ENCODE peak calls at places on chromosomes 16 and 17, in ten cellular contexts. M is CD8-positive, alpha-beta T cell; G is heart right ventricle; R is mammary epithelial cell; W is NT2/D1; H is tibial nerve; Q is transverse colon; O is mucosa of descending colon; B is effector memory CD4-positive, alpha-beta T cell; E is testis. Y is an unnamed sample.

GRCh38 chr17:77887464-77888241 is 70.8 kb upstream of the TNRC6C start:
- DNase-seq in W (no peak), G (peak; percentile 84), M (peak; percentile 80), O (peak; percentile 63), R (peak; percentile 24), H (peak; percentile 85), E (peak; percentile 82), Q (peak; percentile 70), B (peak; percentile 62), Y (peak; percentile 85)

GRCh38 chr17:55266051-55266957 is 1.5 kb downstream of the HLF start:
- DNase-seq in Q (no peak), G (no peak), E (peak; percentile 48), B (peak; percentile 2), O (no peak), W (no peak), M (no peak), R (no peak), H (no peak), Y (no peak)

GRCh38 chr16:16092925-16093624 is 130.2 kb downstream of the ABCC6 start:
- DNase-seq in O (peak; percentile 24), Q (no peak), B (no peak), M (no peak), R (no peak), H (no peak), G (no peak), W (no peak), E (peak; percentile 77), Y (no peak)

GRCh38 chr16:29645699-29646187 is 17.3 kb upstream of the SPN start:
- DNase-seq in M (no peak), E (no peak), B (no peak), O (no peak), W (no peak), R (no peak), G (no peak), H (no peak), Q (no peak), Y (no peak)

GRCh38 chr17:8430966-8431365 is 4.7 kb upstream of the NDEL1 start:
- DNase-seq in H (no peak), Q (no peak), W (no peak), O (no peak), G (peak; percentile 56), B (no peak), R (peak; percentile 73), E (no peak), M (no peak), Y (no peak)

GRCh38 chr17:50452627-50453300 is 15.9 kb downstream of the CHAD start:
- DNase-seq in G (no peak), E (no peak), B (no peak), W (no peak), O (peak; percentile 85), R (peak; percentile 59), Q (peak; percentile 82), H (no peak), M (no peak), Y (no peak)

GRCh38 chr17:38750312-38751121 is 2.0 kb upstream of the PSMB3 start:
- DNase-seq in E (no peak), G (no peak), B (no peak), R (peak; percentile 49), M (no peak), Q (no peak), O (peak; percentile 60), H (no peak), W (no peak), Y (no peak)

GRCh38 chr17:80720624-80721577 is 176.3 kb downstream of the RPTOR start:
- DNase-seq in O (peak; percentile 36), Q (peak; percentile 37), H (no peak), M (peak; percentile 63), B (peak; percentile 54), R (peak; percentile 82), W (no peak), G (no peak), E (no peak), Y (peak; percentile 91)

GRCh38 chr17:77489898-77490265 is 349.1 kb downstream of the SEC14L1 start:
- DNase-seq in W (no peak), E (peak; percentile 86), H (peak; percentile 83), Q (peak; percentile 62), G (peak; percentile 91), B (no peak), M (no peak), O (no peak), R (no peak), Y (no peak)

GRCh38 chr17:80263253-80264047 is 2.8 kb downstream of the RNF213 start:
- DNase-seq in G (peak; percentile 63), M (peak; percentile 90), B (peak; percentile 67), W (no peak), O (peak; percentile 97), R (peak; percentile 77), E (peak; percentile 90), H (peak; percentile 76), Q (peak; percentile 94), Y (peak; percentile 82)

GRCh38 chr17:78358538-78359215 is 1.2 kb downstream of the SOCS3 start:
- DNase-seq in O (peak; percentile 44), R (peak; percentile 60), H (no peak), W (no peak), G (peak; percentile 34), B (no peak), Q (peak; percentile 48), E (peak; percentile 55), M (no peak), Y (no peak)

DNA sequence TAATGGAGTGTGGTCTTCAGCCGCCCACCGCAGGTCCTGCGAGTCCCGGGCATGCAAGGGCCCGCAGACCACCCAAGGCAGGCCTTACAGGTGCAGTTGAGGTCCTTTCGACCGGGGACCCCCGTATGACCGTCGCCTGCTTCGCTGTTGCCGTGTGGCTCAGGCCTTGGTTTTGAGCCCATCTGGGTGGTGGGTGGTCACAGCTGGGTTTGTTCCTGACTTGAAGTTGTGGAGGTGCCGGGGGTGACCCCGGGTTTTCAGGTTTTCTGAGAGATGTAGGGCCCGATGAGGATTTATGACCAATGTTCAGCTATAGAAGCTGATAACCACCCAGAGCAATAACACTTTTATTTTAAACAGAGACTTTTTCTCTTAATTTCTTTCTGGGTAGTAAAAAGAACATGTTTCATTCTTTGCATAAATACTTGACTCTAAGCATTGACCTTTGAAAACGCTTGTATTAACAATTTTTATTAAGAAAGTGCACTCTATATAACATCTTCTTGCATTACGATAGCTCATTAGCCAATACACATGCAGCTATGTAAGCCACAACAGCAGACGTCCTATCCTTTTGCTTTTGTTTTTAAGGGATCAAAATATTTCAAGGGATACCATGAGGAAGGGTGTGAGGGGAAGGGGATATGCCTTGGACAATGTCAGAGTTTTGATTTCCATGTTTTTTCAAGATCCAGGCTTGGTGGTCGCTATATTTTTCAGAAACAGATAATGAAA is 1.9 kb downstream of the FOXL1 start:
- DNase-seq in E (no peak), Q (no peak), B (no peak), O (no peak), H (no peak), M (no peak), G (no peak), R (no peak), W (no peak), Y (no peak)
- H3K4me3 ChIP-seq in E (no peak overlapping the region), Q (peak overlapping the region; percentile 37), B (no peak overlapping the region), O (no peak overlapping the region), H (no peak overlapping the region), M (no peak overlapping the region), G (peak overlapping the region; percentile 40), R (no peak overlapping the region), W (no peak overlapping the region), Y (no peak overlapping the region)

DNA sequence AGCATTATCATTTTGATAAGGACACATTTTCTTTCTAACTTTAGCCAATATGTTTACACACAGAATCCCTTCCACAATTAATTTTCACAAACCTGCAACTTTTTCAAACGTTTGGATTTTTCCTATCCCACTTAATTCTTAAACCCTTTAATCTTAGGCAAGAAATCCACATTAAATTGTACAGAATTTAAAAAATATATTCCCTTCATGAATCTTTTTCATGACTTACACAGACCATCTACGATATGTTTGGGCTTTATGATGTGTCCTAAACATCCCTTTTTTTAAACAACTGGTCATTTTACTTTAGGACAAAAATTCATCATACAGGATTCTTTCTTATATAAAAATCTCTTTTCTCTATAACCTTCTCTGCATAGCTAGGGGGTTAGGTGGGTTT is 241.5 kb upstream of the CNTNAP4 start:
- DNase-seq in B (no peak), R (peak; percentile 20), M (no peak), G (no peak), E (no peak), H (no peak), W (no peak), O (no peak), Q (no peak), Y (no peak)
- H3K9me3 ChIP-seq in B (no peaks in the 10 kb centered on the region), R (peaks cover 21% of the 10 kb centered on the region), M (no peaks in the 10 kb centered on the region), G (peaks cover 7% of the 10 kb centered on the region), E (no peaks in the 10 kb centered on the region), H (no peaks in the 10 kb centered on the region), W (peaks cover 42% of the 10 kb centered on the region), O (peaks cover 10% of the 10 kb centered on the region), Q (peaks cover 3% of the 10 kb centered on the region), Y (no peaks in the 10 kb centered on the region)

GRCh38 chr16:4768549-4769305 is 1.8 kb upstream of the ZNF500 start:
- DNase-seq in R (peak; percentile 95), O (peak; percentile 99), Q (peak; percentile 99), G (peak; percentile 99), H (peak; percentile 91), B (peak; percentile 66), W (peak; percentile 97), M (peak; percentile 82), E (peak; percentile 98), Y (peak; percentile 77)

GRCh38 chr16:4766875-4767628 is at the start of gene ZNF500:
- DNase-seq in W (peak; percentile 96), M (peak; percentile 98), Q (peak; percentile 99), G (peak; percentile 99), R (peak; percentile 91), H (peak; percentile 99), E (peak; percentile 99), B (peak; percentile 88), O (peak; percentile 100), Y (peak; percentile 90)

GRCh38 chr16:4767872-4768548 is 1.0 kb upstream of the ZNF500 start:
- DNase-seq in M (no peak), G (no peak), Q (peak; percentile 40), O (peak; percentile 38), H (no peak), R (peak; percentile 65), B (no peak), W (no peak), E (peak; percentile 52), Y (peak; percentile 8)

GRCh38 chr16:4771646-4772045 is 4.7 kb upstream of the ZNF500 start:
- DNase-seq in R (no peak), E (no peak), Q (no peak), H (no peak), W (no peak), M (no peak), B (no peak), O (no peak), G (no peak), Y (no peak)

DNA sequence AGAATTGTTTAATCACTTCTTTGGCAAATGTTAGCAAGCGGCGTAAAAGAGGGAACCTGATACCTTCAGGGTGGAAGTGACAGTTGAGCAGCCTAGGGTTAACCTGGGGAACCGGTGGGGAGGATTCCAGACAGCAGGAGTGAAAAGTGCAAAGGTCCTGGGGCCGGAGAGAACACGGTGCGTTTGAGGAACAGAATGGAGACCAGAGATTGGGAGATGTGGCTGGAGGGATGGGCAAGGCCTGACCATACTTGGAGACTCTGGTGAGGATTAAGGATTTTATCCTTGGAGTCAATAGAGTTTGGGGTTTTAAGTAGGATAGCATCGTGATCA is 2.3 kb upstream of the ZNF500 start:
- DNase-seq in H (no peak), B (no peak), E (no peak), O (peak; percentile 26), Q (no peak), R (no peak), M (no peak), G (no peak), W (no peak), Y (no peak)
- H3K4me3 ChIP-seq in H (peak overlapping the region; percentile 45), B (no peak overlapping the region), E (no peak overlapping the region), O (peak overlapping the region; percentile 18), Q (peak overlapping the region; percentile 93), R (peak overlapping the region; percentile 63), M (no peak overlapping the region), G (peak overlapping the region; percentile 66), W (peak overlapping the region; percentile 31), Y (peak overlapping the region; percentile 85)

GRCh38 chr17:65644545-65644944 is 83.1 kb upstream of the AXIN2 start:
- DNase-seq in Q (no peak), W (no peak), R (no peak), M (no peak), O (no peak), E (no peak), G (no peak), H (no peak), B (no peak), Y (no peak)
- H3K9me3 ChIP-seq in Q (peaks cover 10% of the 10 kb centered on the region), W (peaks cover 26% of the 10 kb centered on the region), R (peaks cover 5% of the 10 kb centered on the region), M (no peaks in the 10 kb centered on the region), O (peaks cover 15% of the 10 kb centered on the region), E (no peaks in the 10 kb centered on the region), G (peaks cover 14% of the 10 kb centered on the region), H (peaks cover 4% of the 10 kb centered on the region), B (no peaks in the 10 kb centered on the region), Y (no peaks in the 10 kb centered on the region)